ENCODE peak calls at places on chromosome 20, in nine cellular contexts. T, A, M, G, J, W, F, B and X are unnamed samples.

GRCh38 chr20:25274481-25274880 is 26.6 kb downstream of the PYGB start:
- DNase-seq in G (no peak), T (peak), M (peak), B (no peak), J (no peak), W (no peak), A (no peak), F (peak), X (peak)

GRCh38 chr20:47357296-47358051 is 975 bp upstream of the ZMYND8 start:
- DNase-seq in J (peak), M (peak), W (no peak), F (peak), G (peak), T (peak), B (peak), A (peak), X (peak)

GRCh38 chr20:24040896-24041459 is 52.4 kb upstream of the GGTLC1 start:
- DNase-seq in F (no peak), W (no peak), J (no peak), M (no peak), A (no peak), T (no peak), B (no peak), G (no peak), X (no peak)

GRCh38 chr20:48761914-48762313 is 65.9 kb downstream of the PREX1 start:
- DNase-seq in W (no peak), M (no peak), J (no peak), G (no peak), A (no peak), F (no peak), T (no peak), B (no peak), X (no peak)

GRCh38 chr20:9416421-9416820 is 98.0 kb upstream of the LAMP5 start:
- DNase-seq in J (no peak), G (no peak), T (no peak), B (no peak), A (no peak), M (no peak), W (no peak), F (no peak), X (no peak)

GRCh38 chr20:47681977-47682812 is 103.1 kb downstream of the SULF2 start:
- DNase-seq in J (no peak), W (no peak), B (no peak), T (no peak), A (no peak), F (no peak), M (peak), G (peak), X (no peak)

GRCh38 chr20:15867017-15867416 is 706.2 kb downstream of the KIF16B start:
- DNase-seq in B (no peak), M (no peak), G (no peak), T (no peak), J (no peak), A (no peak), W (no peak), F (no peak), X (no peak)

GRCh38 chr20:3309226-3309625 is 70.2 kb upstream of the SLC4A11 start:
- DNase-seq in W (no peak), A (no peak), T (no peak), M (no peak), J (no peak), F (no peak), B (no peak), G (peak), X (no peak)

GRCh38 chr20:50040432-50041237 is 57.9 kb downstream of the SNAI1 start:
- DNase-seq in T (no peak), M (no peak), J (no peak), F (no peak), G (no peak), W (no peak), A (no peak), B (no peak), X (no peak)

GRCh38 chr20:50038574-50038991 is 55.8 kb downstream of the SNAI1 start:
- DNase-seq in J (no peak), M (no peak), F (no peak), A (no peak), W (no peak), G (no peak), B (no peak), T (no peak), X (no peak)

GRCh38 chr20:50038169-50038568 is 55.4 kb downstream of the SNAI1 start:
- DNase-seq in A (no peak), J (no peak), B (no peak), W (no peak), M (no peak), F (no peak), G (no peak), T (no peak), X (no peak)

GRCh38 chr20:50041238-50041915 is 58.6 kb downstream of the SNAI1 start:
- DNase-seq in G (no peak), M (no peak), W (no peak), B (no peak), A (no peak), F (peak), J (no peak), T (no peak), X (no peak)

GRCh38 chr20:50039706-50040431 is 57.1 kb downstream of the SNAI1 start:
- DNase-seq in M (no peak), G (no peak), A (no peak), F (no peak), B (no peak), J (no peak), T (no peak), W (no peak), X (no peak)
- TF ChIP-seq CTCF in M (no peak), G (no peak), A (no peak), F (no peak), B (no peak), J (no peak), T (no peak), W (no peak), X (no peak)

GRCh38 chr20:17985388-17986018 is 16.7 kb downstream of the MGME1 start:
- DNase-seq in M (no peak), W (no peak), G (no peak), A (no peak), F (peak), T (no peak), J (no peak), B (no peak), X (no peak)
- TF ChIP-seq CTCF in M (no peak), W (no peak), G (no peak), A (no peak), F (no peak), T (no peak), J (no peak), B (no peak), X (no peak)

GRCh38 chr20:63978319-63979220 is 872 bp downstream of the SAMD10 start:
- DNase-seq in A (peak), T (peak), M (peak), F (peak), J (peak), G (peak), W (no peak), B (peak), X (peak)

GRCh38 chr20:63980317-63980805 is 571 bp upstream of the PRPF6 start:
- DNase-seq in B (no peak), J (no peak), W (no peak), F (no peak), A (no peak), T (peak), M (no peak), G (no peak), X (no peak)

GRCh38 chr20:63980806-63981728 is at the start of gene PRPF6:
- DNase-seq in A (peak), M (peak), B (peak), W (peak), F (peak), T (peak), J (peak), G (peak), X (peak)

GRCh38 chr20:63979221-63979548 is 257 bp downstream of the SAMD10 start:
- DNase-seq in G (no peak), B (no peak), T (no peak), F (no peak), J (no peak), W (no peak), A (no peak), M (no peak), X (no peak)

DNA sequence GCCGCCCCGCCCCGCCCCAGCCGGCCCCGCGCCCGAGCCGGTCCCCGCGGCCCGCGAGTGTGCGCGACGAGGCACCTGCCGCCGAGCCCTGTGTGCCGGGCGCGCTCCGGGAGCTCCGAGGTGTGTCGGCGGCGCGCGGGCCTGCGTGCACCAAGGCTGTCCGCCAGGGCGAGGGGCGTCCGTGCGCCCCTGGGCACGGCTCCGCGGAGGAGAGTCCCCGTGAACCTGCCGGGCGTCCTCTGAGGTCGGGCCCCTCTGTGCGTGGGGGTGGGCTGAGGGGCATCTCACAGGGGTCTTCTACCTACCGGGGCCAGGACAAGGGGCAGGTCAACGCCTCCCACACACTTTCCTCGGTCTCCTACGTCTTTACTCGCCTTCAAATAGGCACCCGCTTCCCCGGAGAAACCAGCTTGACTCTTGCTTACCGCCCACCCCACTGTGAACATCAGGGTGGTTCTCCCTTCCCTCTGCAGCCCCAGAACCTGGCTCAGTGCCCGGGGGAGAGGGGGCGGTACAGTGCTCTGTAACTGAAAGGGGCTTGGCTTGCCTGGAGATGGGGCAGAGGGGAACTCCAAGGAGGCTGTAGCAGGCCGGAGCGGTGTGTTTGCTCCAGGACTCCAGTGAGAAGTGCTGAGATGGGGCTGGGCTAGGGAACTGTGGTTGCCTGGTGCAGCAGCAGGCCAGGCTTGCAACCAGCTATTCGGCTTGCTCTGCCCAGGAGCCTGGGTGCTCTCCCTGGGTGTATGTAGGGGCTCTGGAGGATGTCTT is at the start of gene SAMD10:
- DNase-seq in F (peak), A (peak), W (no peak), M (no peak), G (no peak), B (peak), T (peak), J (peak), X (peak)
- TF ChIP-seq CTCF in F (peak), A (peak), W (peak), M (no peak), G (no peak), B (peak), T (no peak), J (peak), X (peak)

GRCh38 chr20:46020515-46020914 is 8.5 kb upstream of the SLC12A5 start:
- DNase-seq in T (no peak), A (no peak), J (no peak), W (no peak), F (no peak), G (no peak), M (no peak), B (no peak), X (no peak)

GRCh38 chr20:46022411-46023147 is 6.4 kb upstream of the SLC12A5 start:
- DNase-seq in A (peak), J (peak), G (peak), B (peak), M (peak), F (peak), W (no peak), T (peak), X (peak)

GRCh38 chr20:46023148-46023484 is 5.9 kb upstream of the SLC12A5 start:
- DNase-seq in W (no peak), F (no peak), T (no peak), B (no peak), G (no peak), J (no peak), A (no peak), M (no peak), X (no peak)

GRCh38 chr20:46023999-46024398 is 5.0 kb upstream of the SLC12A5 start:
- DNase-seq in F (no peak), B (no peak), T (no peak), M (no peak), G (no peak), A (no peak), J (no peak), W (no peak), X (no peak)

GRCh38 chr20:46021361-46022359 is 7.4 kb upstream of the SLC12A5 start:
- DNase-seq in T (peak), F (peak), W (peak), M (no peak), G (no peak), J (peak), B (peak), A (peak), X (peak)
- TF ChIP-seq CTCF in T (peak), F (no peak), W (peak), M (no peak), G (no peak), J (peak), B (no peak), A (peak), X (no peak)

GRCh38 chr20:1881240-1881835 is 13.9 kb upstream of the SIRPA start:
- DNase-seq in F (no peak), B (no peak), J (no peak), W (no peak), A (no peak), G (no peak), M (no peak), T (no peak), X (no peak)
- TF ChIP-seq CTCF in F (no peak), B (no peak), J (no peak), W (no peak), A (no peak), G (no peak), M (peak), T (no peak), X (no peak)

GRCh38 chr20:51636123-51636522 is 93.6 kb upstream of the NFATC2 start:
- DNase-seq in F (no peak), G (no peak), W (no peak), A (no peak), T (peak), J (no peak), B (no peak), M (no peak), X (no peak)
- TF ChIP-seq CTCF in F (no peak), G (no peak), W (no peak), A (no peak), T (peak), J (no peak), B (no peak), M (no peak), X (no peak)

DNA sequence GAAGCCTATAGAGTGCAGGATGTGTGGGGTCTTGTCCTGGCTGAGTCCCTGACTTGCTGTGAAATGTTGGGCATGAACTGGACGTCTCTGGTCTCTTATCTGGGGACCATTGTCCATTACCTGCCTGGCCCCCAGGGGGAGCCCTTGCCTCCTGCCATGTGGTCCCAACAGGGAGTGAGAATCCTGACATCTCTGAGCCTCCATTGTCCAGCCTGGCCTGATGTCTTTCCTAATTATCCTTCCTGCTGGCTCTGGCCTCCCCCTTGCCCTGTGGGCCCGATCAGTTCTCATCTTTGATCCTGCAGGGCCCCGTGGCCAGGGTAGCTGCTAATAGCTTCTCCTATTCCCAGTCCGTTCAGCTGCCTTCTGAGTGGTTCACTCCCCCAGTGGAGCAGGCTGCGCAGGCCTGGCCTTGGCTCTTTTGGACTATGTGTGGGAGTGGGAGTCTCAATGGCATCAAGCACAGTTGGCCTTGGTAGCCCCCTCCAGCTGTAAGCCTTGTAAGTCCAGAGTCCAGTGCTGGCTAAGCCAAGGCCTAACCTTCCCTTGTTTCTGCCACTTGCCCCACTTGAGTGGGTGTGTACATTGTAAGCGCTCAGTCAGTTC is 77.9 kb upstream of the RALY start:
- DNase-seq in G (no peak), A (no peak), T (no peak), W (no peak), J (peak), F (peak), B (no peak), M (no peak), X (peak)
- TF ChIP-seq CTCF in G (peak), A (peak), T (peak), W (peak), J (peak), F (peak), B (peak), M (peak), X (peak)

GRCh38 chr20:549720-550496 is 6.3 kb upstream of the CSNK2A1 start:
- DNase-seq in F (no peak), A (no peak), B (no peak), J (no peak), T (no peak), W (no peak), M (no peak), G (no peak), X (no peak)
- TF ChIP-seq CTCF in F (no peak), A (no peak), B (no peak), J (no peak), T (no peak), W (no peak), M (no peak), G (no peak), X (no peak)